ENCODE peak calls at places on chromosome 4, in seven cellular contexts. E, R, V, L, D, P and M are unnamed samples. For H3K4me1, the result is how much of the 10 kb centered on the place peaks cover.

GRCh38 chr4:112519689-112520597 is 4.0 kb upstream of the NEUROG2 start:
- DNase-seq in E (no peak), R (no peak), V (peak), L (no peak), D (no peak), P (no peak), M (no peak)

GRCh38 chr4:169015237-169015636 is 5.2 kb upstream of the CBR4 start:
- DNase-seq in E (peak), R (no peak), V (no peak), L (no peak), D (peak), P (peak), M (peak)

GRCh38 chr4:24373662-24374061 is 210.7 kb downstream of the DHX15 start:
- DNase-seq in E (no peak), R (no peak), V (no peak), L (no peak), D (no peak), P (no peak), M (no peak)

GRCh38 chr4:41746440-41747229 is 1.9 kb downstream of the PHOX2B start:
- DNase-seq in E (no peak), R (no peak), V (peak), L (no peak), D (no peak), P (no peak), M (no peak)

GRCh38 chr4:121353213-121353612 is 27.6 kb downstream of the QRFPR start:
- DNase-seq in E (no peak), R (no peak), V (no peak), L (no peak), D (no peak), P (no peak), M (no peak)

GRCh38 chr4:8274772-8275241 is 5.3 kb downstream of the HTRA3 start:
- DNase-seq in E (peak), R (peak), V (peak), L (peak), D (peak), P (peak), M (peak)

GRCh38 chr4:142500966-142501365 is 345.1 kb downstream of the INPP4B start:
- DNase-seq in E (no peak), R (no peak), V (no peak), L (no peak), D (no peak), P (no peak), M (no peak)

GRCh38 chr4:88592600-88593448 is 544 bp downstream of the HERC3 start:
- DNase-seq in E (peak), R (peak), V (peak), L (peak), D (peak), P (peak), M (peak)

GRCh38 chr4:38670061-38670894 is 6.3 kb downstream of the KLF3 start:
- DNase-seq in E (no peak), R (no peak), V (peak), L (no peak), D (no peak), P (no peak), M (no peak)

GRCh38 chr4:89486042-89486441 is 178.4 kb upstream of the GPRIN3 start:
- DNase-seq in E (no peak), R (no peak), V (no peak), L (no peak), D (no peak), P (no peak), M (no peak)

GRCh38 chr4:66959207-66959606 is 586.1 kb downstream of the CENPC start:
- DNase-seq in E (no peak), R (no peak), V (no peak), L (no peak), D (no peak), P (no peak), M (no peak)

GRCh38 chr4:155667538-155668511 is 1.2 kb downstream of the GUCY1A1 start:
- DNase-seq in E (peak), R (peak), V (peak), L (peak), D (peak), P (peak), M (peak)

GRCh38 chr4:38574559-38575333 is 89.3 kb upstream of the KLF3 start:
- DNase-seq in E (no peak), R (no peak), V (no peak), L (no peak), D (no peak), P (no peak), M (no peak)

GRCh38 chr4:43512253-43512652 is 619.7 kb downstream of the GRXCR1 start:
- DNase-seq in E (no peak), R (no peak), V (no peak), L (no peak), D (no peak), P (no peak), M (no peak)

GRCh38 chr4:188691811-188692210 is 552.6 kb downstream of the TRIML1 start:
- DNase-seq in E (no peak), R (no peak), V (no peak), L (no peak), D (no peak), P (no peak), M (no peak)

GRCh38 chr4:6972911-6973310 is 63.3 kb downstream of the TBC1D14 start:
- DNase-seq in E (no peak), R (no peak), V (peak), L (no peak), D (no peak), P (no peak), M (no peak)

GRCh38 chr4:114041117-114041475 is 61.6 kb upstream of the ARSJ start:
- DNase-seq in E (no peak), R (no peak), V (no peak), L (no peak), D (no peak), P (no peak), M (no peak)

GRCh38 chr4:5824635-5825034 is 68.3 kb downstream of the CRMP1 start:
- DNase-seq in E (no peak), R (no peak), V (peak), L (no peak), D (no peak), P (no peak), M (peak)

GRCh38 chr4:145937021-145937861 is 1.4 kb downstream of the ZNF827 start:
- DNase-seq in E (peak), R (peak), V (peak), L (peak), D (peak), P (peak), M (peak)

GRCh38 chr4:5940470-5941203 is 47.8 kb upstream of the CRMP1 start:
- DNase-seq in E (no peak), R (no peak), V (peak), L (peak), D (no peak), P (no peak), M (no peak)

GRCh38 chr4:14871676-14872430 is 130.4 kb upstream of the CPEB2 start:
- DNase-seq in E (no peak), R (no peak), V (peak), L (no peak), D (no peak), P (no peak), M (no peak)

GRCh38 chr4:141120036-141120593 is 13.2 kb downstream of the RNF150 start:
- DNase-seq in E (no peak), R (no peak), V (no peak), L (no peak), D (no peak), P (no peak), M (no peak)

GRCh38 chr4:141427726-141428296 is 207.1 kb downstream of the ZNF330 start:
- DNase-seq in E (no peak), R (no peak), V (no peak), L (no peak), D (no peak), P (no peak), M (no peak)

GRCh38 chr4:40453912-40454311 is 118.8 kb downstream of the CHRNA9 start:
- DNase-seq in E (no peak), R (no peak), V (no peak), L (no peak), D (no peak), P (no peak), M (no peak)

GRCh38 chr4:40455340-40455902 is 120.3 kb downstream of the CHRNA9 start:
- DNase-seq in E (no peak), R (no peak), V (no peak), L (no peak), D (no peak), P (peak), M (no peak)

GRCh38 chr4:40448875-40449274 is 113.7 kb downstream of the CHRNA9 start:
- DNase-seq in E (peak), R (no peak), V (no peak), L (no peak), D (no peak), P (peak), M (no peak)

GRCh38 chr4:40454816-40455215 is 119.7 kb downstream of the CHRNA9 start:
- DNase-seq in E (no peak), R (no peak), V (no peak), L (no peak), D (no peak), P (no peak), M (no peak)

GRCh38 chr4:40452490-40452813 is 117.3 kb downstream of the CHRNA9 start:
- DNase-seq in E (no peak), R (no peak), V (no peak), L (no peak), D (no peak), P (no peak), M (no peak)
- H3K4me1 ChIP-seq in E (under half), R (under half), V (under half), L (under half), D (under half), P (half or more), M (under half)

GRCh38 chr4:81404294-81404693 is 67.4 kb downstream of the RASGEF1B start:
- DNase-seq in E (no peak), R (no peak), V (no peak), L (no peak), D (no peak), P (no peak), M (no peak)
- TF ChIP-seq CTCF in E (no peak), R (no peak), V (peak), L (no peak), D (no peak), P (no peak), M (no peak)

GRCh38 chr4:25856756-25857155 is 6.0 kb downstream of the SEL1L3 start:
- DNase-seq in E (no peak), R (no peak), V (no peak), L (no peak), D (no peak), P (no peak), M (no peak)
- H3K4me1 ChIP-seq in E (under half), R (under half), V (under half), L (under half), D (under half), P (under half), M (under half)

GRCh38 chr4:153785830-153786721 is 2.8 kb downstream of the SFRP2 start:
- DNase-seq in E (no peak), R (no peak), V (peak), L (no peak), D (no peak), P (no peak), M (no peak)
- TF ChIP-seq CTCF in E (peak), R (peak), V (peak), L (no peak), D (peak), P (no peak), M (peak)

DNA sequence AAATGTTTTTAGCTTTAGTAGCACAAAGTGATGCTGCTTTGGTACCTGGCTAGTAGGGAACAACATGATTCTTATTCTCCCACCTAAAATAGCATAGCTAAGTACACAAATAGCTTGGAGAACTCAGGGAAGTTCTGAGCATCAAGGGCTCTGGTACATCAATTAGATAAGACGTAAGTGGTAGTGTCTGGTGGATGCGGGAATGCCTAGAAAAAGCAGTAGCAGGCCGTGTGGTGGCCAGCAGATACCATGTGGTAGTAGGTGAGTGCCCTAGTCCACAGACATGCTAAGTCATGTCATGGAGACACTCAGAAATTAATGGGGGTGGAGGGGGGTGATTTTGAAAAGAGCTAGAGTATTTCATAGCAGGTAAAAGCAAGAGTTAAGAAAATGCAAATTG is 347.3 kb upstream of the NOCT start:
- DNase-seq in E (no peak), R (no peak), V (no peak), L (no peak), D (no peak), P (no peak), M (no peak)
- H3K4me1 ChIP-seq in E (under half), R (under half), V (under half), L (under half), D (under half), P (under half), M (under half)